ENCODE peak calls at places on chromosomes 1 and 21, in four cellular contexts. Z, G, J and E are unnamed samples.

GRCh38 chr1:168722964-168723363 is 6.0 kb downstream of the DPT start:
- DNase-seq in J (no peak), G (no peak), Z (no peak), E (no peak)

GRCh38 chr1:230870916-230871315 is 2.6 kb upstream of the C1orf198 start:
- DNase-seq in Z (no peak), G (no peak), J (no peak), E (no peak)

GRCh38 chr1:62286778-62287224 is 32.4 kb downstream of the KANK4 start:
- DNase-seq in G (peak; percentile 36), Z (no peak), J (no peak), E (no peak)

GRCh38 chr1:85321237-85321964 is 45.0 kb upstream of the BCL10 start:
- DNase-seq in J (peak; percentile 32), G (no peak), Z (no peak), E (no peak)

GRCh38 chr1:39102537-39103320 is 76.6 kb downstream of the NDUFS5 start:
- DNase-seq in Z (peak; percentile 34), J (peak; percentile 98), G (peak; percentile 75), E (peak; percentile 75)

GRCh38 chr21:43269981-43270670 is 101.3 kb downstream of the CRYAA start:
- DNase-seq in G (no peak), Z (no peak), J (no peak), E (no peak)

GRCh38 chr21:26061437-26061836 is 109.1 kb downstream of the APP start:
- DNase-seq in Z (no peak), J (no peak), G (no peak), E (no peak)

GRCh38 chr1:150621497-150622113 is 7.8 kb downstream of the ENSA start:
- DNase-seq in G (no peak), J (peak; percentile 62), Z (no peak), E (peak; percentile 61)

GRCh38 chr21:33021150-33021549 is 4.6 kb upstream of the OLIG2 start:
- DNase-seq in Z (no peak), G (no peak), J (no peak), E (no peak)

GRCh38 chr21:45226540-45227326 is 61.0 kb downstream of the POFUT2 start:
- DNase-seq in Z (no peak), G (no peak), J (no peak), E (no peak)

GRCh38 chr1:203888807-203889251 is 27.4 kb downstream of the SNRPE start:
- DNase-seq in G (peak; percentile 29), J (no peak), Z (no peak), E (no peak)

GRCh38 chr1:23177438-23178380 is 9.1 kb upstream of the LUZP1 start:
- DNase-seq in J (peak; percentile 87), Z (peak; percentile 63), G (peak; percentile 52), E (peak; percentile 28)

GRCh38 chr1:206555473-206555935 is 48.2 kb downstream of the RASSF5 start:
- DNase-seq in G (no peak), J (peak; percentile 54), Z (no peak), E (no peak)

GRCh38 chr1:9473032-9473792 is 66.1 kb upstream of the SLC25A33 start:
- DNase-seq in J (no peak), Z (peak; percentile 46), G (peak; percentile 92), E (no peak)

GRCh38 chr1:155598842-155599331 is 11.1 kb upstream of the MSTO1 start:
- DNase-seq in Z (no peak), J (no peak), G (no peak), E (no peak)

GRCh38 chr1:176241385-176242015 is 34.4 kb upstream of the COP1 start:
- DNase-seq in G (peak; percentile 4), Z (no peak), J (no peak), E (no peak)

GRCh38 chr1:119762409-119762808 is 6.3 kb downstream of the HMGCS2 start:
- DNase-seq in Z (no peak), J (no peak), G (no peak), E (no peak)

GRCh38 chr1:183580281-183580682 is 10.0 kb downstream of the NCF2 start:
- DNase-seq in Z (peak; percentile 16), J (peak; percentile 98), G (no peak), E (peak; percentile 99)

GRCh38 chr1:198304431-198304830 is 147.6 kb downstream of the NEK7 start:
- DNase-seq in G (no peak), J (no peak), Z (no peak), E (no peak)

GRCh38 chr1:58979085-58979484 is 195.2 kb upstream of the JUN start:
- DNase-seq in Z (no peak), G (no peak), J (peak; percentile 71), E (peak; percentile 78)

GRCh38 chr1:15836772-15837669 is 10.5 kb upstream of the SPEN start:
- DNase-seq in J (no peak), G (no peak), Z (no peak), E (peak; percentile 64)

GRCh38 chr1:31054349-31054748 is 11.2 kb downstream of the PUM1 start:
- DNase-seq in G (no peak), J (no peak), Z (no peak), E (no peak)

GRCh38 chr1:152486400-152487006 is 24.1 kb upstream of the LCE5A start:
- DNase-seq in G (no peak), Z (no peak), J (no peak), E (peak; percentile 6)

GRCh38 chr1:109112652-109113285 is 1.1 kb upstream of the ELAPOR1 start:
- DNase-seq in G (peak; percentile 95), Z (peak; percentile 95), J (peak; percentile 91), E (peak; percentile 58)

GRCh38 chr1:176880954-176881595 is 283.4 kb downstream of the ASTN1 start:
- DNase-seq in Z (peak; percentile 77), G (peak; percentile 65), J (peak; percentile 62), E (peak; percentile 5)

GRCh38 chr1:91404151-91405012 is at the start of gene HFM1:
- DNase-seq in J (peak; percentile 70), G (peak; percentile 9), Z (peak; percentile 85), E (no peak)

GRCh38 chr1:9284061-9284460 is 8.6 kb upstream of the SPSB1 start:
- DNase-seq in Z (no peak), J (no peak), G (no peak), E (no peak)

GRCh38 chr1:115771847-115772457 is 3.4 kb upstream of the CASQ2 start:
- DNase-seq in Z (peak; percentile 79), J (peak; percentile 90), G (peak; percentile 61), E (peak; percentile 53)

GRCh38 chr1:119275145-119275929 is 93.2 kb upstream of the HAO2 start:
- DNase-seq in G (peak; percentile 22), J (peak; percentile 50), Z (peak; percentile 12), E (peak; percentile 14)

GRCh38 chr1:82317671-82318070 is 516.9 kb downstream of the ADGRL2 start:
- DNase-seq in J (no peak), Z (no peak), G (peak; percentile 12), E (no peak)

GRCh38 chr1:41766546-41766945 is 152.2 kb downstream of the HIVEP3 start:
- DNase-seq in G (no peak), J (no peak), Z (no peak), E (no peak)

GRCh38 chr1:11168731-11169130 is 20.4 kb upstream of the ANGPTL7 start:
- DNase-seq in G (no peak), J (no peak), Z (no peak), E (no peak)

GRCh38 chr1:228695015-228695955 is 40.0 kb upstream of the RHOU start:
- DNase-seq in Z (no peak), G (no peak), J (no peak), E (no peak)

GRCh38 chr1:172397221-172397620 is 23.3 kb upstream of the C1orf105 start:
- DNase-seq in J (no peak), G (no peak), Z (no peak), E (no peak)

GRCh38 chr1:17060129-17060868 is 6.5 kb upstream of the SDHB start:
- DNase-seq in J (no peak), G (no peak), Z (no peak), E (peak; percentile 92)

GRCh38 chr1:180167721-180168467 is 13.2 kb downstream of the QSOX1 start:
- DNase-seq in G (peak; percentile 85), Z (no peak), J (no peak), E (no peak)

GRCh38 chr1:221419513-221420088 is 322.3 kb downstream of the DUSP10 start:
- DNase-seq in J (no peak), G (no peak), Z (no peak), E (no peak)

GRCh38 chr1:43554444-43554992 is 23.8 kb downstream of the PTPRF start:
- DNase-seq in J (peak; percentile 35), G (peak; percentile 60), Z (no peak), E (peak; percentile 5)

GRCh38 chr1:34266127-34266951 is 89.6 kb downstream of the C1orf94 start:
- DNase-seq in Z (no peak), J (no peak), G (peak; percentile 38), E (no peak)

GRCh38 chr1:151143986-151144385 is 2.4 kb downstream of the SEMA6C start:
- DNase-seq in G (no peak), J (no peak), Z (no peak), E (no peak)